ENCODE peak calls at places on chromosomes 7 and 10, in six cellular contexts. C, L, G, I, B and H are unnamed samples. For H3K4me1, the result is how much of the 10 kb centered on the place peaks cover.

GRCh38 chr7:120089968-120090367 is 183.0 kb upstream of the KCND2 start:
- DNase-seq in C (no peak), L (no peak), G (no peak), I (no peak), B (no peak), H (peak)

GRCh38 chr7:133539016-133539415 is 286.1 kb downstream of the EXOC4 start:
- DNase-seq in C (no peak), L (no peak), G (no peak), I (no peak), B (no peak), H (no peak)

GRCh38 chr7:76074972-76075370 is 27.1 kb downstream of the MDH2 start:
- DNase-seq in C (no peak), L (no peak), G (no peak), I (no peak), B (no peak), H (no peak)

GRCh38 chr7:132542895-132543294 is 33.4 kb downstream of the PLXNA4 start:
- DNase-seq in C (no peak), L (no peak), G (no peak), I (no peak), B (no peak), H (no peak)

GRCh38 chr10:46091080-46091833 is 45.2 kb upstream of the MSMB start:
- DNase-seq in C (no peak), L (peak), G (no peak), I (no peak), B (no peak), H (no peak)

GRCh38 chr7:43528581-43529354 is 54.1 kb upstream of the STK17A start:
- DNase-seq in C (no peak), L (no peak), G (no peak), I (no peak), B (no peak), H (no peak)

GRCh38 chr10:8061274-8062211 is 7.1 kb downstream of the GATA3 start:
- DNase-seq in C (no peak), L (peak), G (no peak), I (no peak), B (no peak), H (no peak)

GRCh38 chr10:31622993-31623392 is 304.0 kb downstream of the ZEB1 start:
- DNase-seq in C (no peak), L (no peak), G (peak), I (no peak), B (no peak), H (no peak)

GRCh38 chr10:30973737-30974136 is 57.9 kb downstream of the ZNF438 start:
- DNase-seq in C (no peak), L (no peak), G (no peak), I (no peak), B (no peak), H (no peak)

GRCh38 chr10:82041018-82041417 is 166.0 kb downstream of the NRG3 start:
- DNase-seq in C (no peak), L (no peak), G (no peak), I (no peak), B (no peak), H (no peak)

GRCh38 chr7:106599343-106599698 is 61.6 kb downstream of the CCDC71L start:
- DNase-seq in C (no peak), L (no peak), G (no peak), I (peak), B (peak), H (no peak)

GRCh38 chr10:46551701-46552525 is 4.5 kb downstream of the GPRIN2 start:
- DNase-seq in C (peak), L (no peak), G (peak), I (peak), B (peak), H (peak)

GRCh38 chr7:30929686-30930085 is 18.0 kb downstream of the AQP1 start:
- DNase-seq in C (no peak), L (no peak), G (no peak), I (peak), B (no peak), H (no peak)

GRCh38 chr10:129809431-129809830 is 154.6 kb downstream of the EBF3 start:
- DNase-seq in C (no peak), L (no peak), G (no peak), I (no peak), B (no peak), H (no peak)

GRCh38 chr7:100897111-100897608 is 1.5 kb upstream of the ACHE start:
- DNase-seq in C (no peak), L (peak), G (no peak), I (peak), B (peak), H (peak)

GRCh38 chr7:22555476-22555875 is 55.5 kb upstream of the STEAP1B start:
- DNase-seq in C (no peak), L (no peak), G (no peak), I (no peak), B (no peak), H (no peak)

GRCh38 chr7:116730097-116731018 is 58.4 kb downstream of the MET start:
- DNase-seq in C (no peak), L (no peak), G (no peak), I (no peak), B (no peak), H (no peak)

GRCh38 chr7:108086962-108087361 is 43.2 kb downstream of the LAMB4 start:
- DNase-seq in C (no peak), L (no peak), G (no peak), I (no peak), B (no peak), H (no peak)

GRCh38 chr7:126185959-126186580 is 1066.7 kb downstream of the GRM8 start:
- DNase-seq in C (no peak), L (no peak), G (no peak), I (no peak), B (no peak), H (peak)

GRCh38 chr7:17697128-17697881 is 243.0 kb downstream of the SNX13 start:
- DNase-seq in C (no peak), L (no peak), G (no peak), I (no peak), B (no peak), H (no peak)

GRCh38 chr7:101947899-101948298 is 130.5 kb downstream of the CUX1 start:
- DNase-seq in C (no peak), L (no peak), G (no peak), I (no peak), B (peak), H (peak)

GRCh38 chr7:135976312-135977019 is 693 bp downstream of the MTPN start:
- DNase-seq in C (no peak), L (peak), G (no peak), I (peak), B (peak), H (peak)

GRCh38 chr7:27133409-27134157 is 3.0 kb upstream of the HOXA4 start:
- DNase-seq in C (no peak), L (no peak), G (no peak), I (peak), B (peak), H (no peak)

GRCh38 chr10:35005868-35006267 is 84.3 kb downstream of the CUL2 start:
- DNase-seq in C (no peak), L (no peak), G (no peak), I (no peak), B (no peak), H (no peak)

GRCh38 chr7:93889261-93889660 is 1.3 kb downstream of the TFPI2 start:
- DNase-seq in C (no peak), L (no peak), G (no peak), I (no peak), B (no peak), H (no peak)

GRCh38 chr7:118609207-118609606 is 384.7 kb downstream of the ANKRD7 start:
- DNase-seq in C (no peak), L (no peak), G (no peak), I (no peak), B (no peak), H (no peak)

GRCh38 chr10:124646483-124647352 is 97.5 kb downstream of the FAM53B start:
- DNase-seq in C (peak), L (no peak), G (peak), I (peak), B (peak), H (peak)

GRCh38 chr7:114405427-114405826 is 9.2 kb upstream of the FOXP2 start:
- DNase-seq in C (no peak), L (no peak), G (no peak), I (no peak), B (no peak), H (no peak)

GRCh38 chr10:58335306-58336005 is 650 bp downstream of the UBE2D1 start:
- DNase-seq in C (peak), L (peak), G (peak), I (peak), B (peak), H (peak)

GRCh38 chr7:81624021-81624630 is 145.7 kb downstream of the HGF start:
- DNase-seq in C (no peak), L (no peak), G (no peak), I (no peak), B (no peak), H (no peak)

GRCh38 chr7:151274376-151274760 is 25.9 kb upstream of the SMARCD3 start:
- DNase-seq in C (no peak), L (no peak), G (no peak), I (no peak), B (no peak), H (no peak)

GRCh38 chr10:117556356-117556755 is 13.8 kb downstream of the EMX2 start:
- DNase-seq in C (no peak), L (no peak), G (no peak), I (no peak), B (no peak), H (no peak)

GRCh38 chr10:33376976-33377657 is 42.6 kb upstream of the NRP1 start:
- DNase-seq in C (no peak), L (peak), G (no peak), I (no peak), B (no peak), H (no peak)

GRCh38 chr7:72176875-72177274 is 235.3 kb downstream of the CALN1 start:
- DNase-seq in C (no peak), L (no peak), G (no peak), I (no peak), B (no peak), H (no peak)

DNA sequence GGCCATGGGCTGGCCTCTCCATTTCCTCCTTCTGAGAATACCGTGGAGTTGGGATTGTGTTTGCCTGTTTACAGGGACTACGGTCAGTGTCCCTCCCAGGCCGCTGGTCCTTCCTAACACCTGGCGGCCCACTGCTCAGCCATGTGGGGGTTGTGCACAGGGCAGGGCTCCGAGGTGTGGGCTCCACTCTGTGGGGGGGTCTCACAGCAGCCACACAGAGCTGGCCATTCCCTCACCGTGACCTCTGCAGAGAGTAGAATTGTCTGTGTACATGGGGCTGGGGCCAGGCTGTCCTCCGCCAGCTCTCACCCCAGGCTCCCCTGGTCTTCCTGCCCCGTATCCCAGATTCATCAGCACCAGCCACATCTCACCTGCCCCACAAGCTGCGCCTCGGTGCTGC is 60.1 kb downstream of the PTPRN2 start:
- DNase-seq in C (no peak), L (no peak), G (no peak), I (no peak), B (no peak), H (no peak)
- H3K4me3 ChIP-seq in C (no peak), L (no peak), G (no peak), I (no peak), B (no peak), H (no peak)

DNA sequence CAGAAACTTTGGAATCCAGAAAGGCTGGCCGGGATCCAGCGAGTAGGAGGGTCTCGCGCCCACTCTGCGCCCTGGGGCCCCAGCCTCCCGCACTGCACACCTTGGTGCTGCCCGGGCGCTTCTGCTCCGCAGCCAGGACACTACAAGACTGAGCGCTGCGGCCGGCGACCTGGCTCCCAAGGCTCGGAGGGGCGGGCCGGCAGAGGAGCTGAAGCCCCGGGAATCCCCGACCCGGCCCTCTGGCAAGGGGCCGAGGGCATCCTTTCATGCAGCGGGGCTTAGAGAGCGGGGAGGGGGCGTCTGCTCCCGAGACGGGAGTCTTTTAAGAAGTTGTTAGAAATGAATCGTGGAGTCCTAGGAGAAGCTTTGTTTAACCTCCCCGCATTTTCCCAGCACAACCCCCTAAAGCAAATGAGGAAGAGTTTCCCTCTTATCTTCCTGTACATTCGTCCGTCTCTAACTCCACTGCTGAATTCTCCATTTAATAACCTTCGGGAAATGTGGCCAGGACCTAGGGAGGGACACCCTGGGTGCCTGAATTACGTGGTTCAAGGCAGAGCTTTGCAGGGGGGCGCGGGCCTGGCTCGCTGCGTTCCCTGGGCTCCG is 1.1 kb downstream of the VWC2 start:
- DNase-seq in C (no peak), L (no peak), G (no peak), I (peak), B (no peak), H (no peak)
- H3K4me1 ChIP-seq in C (under half), L (under half), G (under half), I (under half), B (under half), H (under half)

DNA sequence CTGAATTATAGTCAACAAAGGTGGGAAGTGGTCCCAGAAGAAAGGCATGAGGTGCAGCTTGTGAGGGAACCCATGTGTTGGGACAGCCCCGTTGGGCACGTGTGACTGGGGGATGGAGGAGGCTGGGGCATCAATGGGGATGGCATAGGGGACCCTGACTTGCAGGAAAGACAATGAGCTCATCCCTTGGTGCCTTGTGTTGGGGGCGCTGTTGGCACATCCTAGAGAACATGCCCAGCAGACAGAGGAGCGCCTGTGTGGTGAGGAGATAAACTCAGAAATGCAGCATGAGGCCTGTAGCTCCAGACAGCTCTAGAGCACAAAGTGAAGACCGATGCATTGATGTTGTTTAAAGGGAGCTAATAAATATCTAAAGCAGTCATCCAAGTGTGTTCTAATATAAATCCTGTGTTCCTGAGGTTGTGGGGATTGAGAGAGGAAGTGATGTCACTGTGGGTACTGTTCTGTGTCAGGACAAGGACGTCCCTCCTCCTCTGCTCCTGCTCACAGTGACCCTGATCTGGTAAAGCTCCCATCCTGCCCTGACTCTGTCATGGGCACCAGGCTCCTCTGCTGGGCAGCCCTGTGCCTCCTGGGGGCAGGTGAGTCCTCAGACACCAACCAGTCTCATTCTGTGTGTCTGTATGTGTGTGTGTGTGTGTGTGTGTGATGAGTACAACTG is 126.1 kb upstream of the PRSS58 start:
- DNase-seq in C (no peak), L (peak), G (no peak), I (no peak), B (no peak), H (no peak)
- H3K4me3 ChIP-seq in C (no peak), L (no peak), G (no peak), I (no peak), B (no peak), H (no peak)

DNA sequence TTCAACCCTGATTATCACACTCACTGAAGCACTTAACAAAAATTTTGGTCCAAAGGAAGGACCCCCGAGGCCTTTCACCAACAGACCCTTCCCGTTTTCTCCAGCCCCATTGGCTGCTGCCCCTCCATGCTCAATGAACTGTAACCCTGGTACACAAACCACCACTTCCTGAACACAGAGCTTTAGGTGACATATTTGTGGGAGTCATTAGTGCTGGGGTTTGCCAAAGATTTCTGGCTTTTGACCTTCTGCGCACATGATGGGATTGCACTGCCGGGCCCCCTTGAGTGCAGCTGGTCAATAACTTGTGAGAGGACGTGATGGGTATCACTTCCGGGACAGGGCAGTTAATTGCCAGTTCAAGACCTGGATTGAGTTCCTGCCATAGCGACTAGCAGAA is 9.0 kb upstream of the CAMK1D start:
- DNase-seq in C (no peak), L (no peak), G (no peak), I (no peak), B (no peak), H (no peak)
- H3K4me1 ChIP-seq in C (under half), L (under half), G (under half), I (under half), B (under half), H (under half)

GRCh38 chr7:35261476-35262285 is 7.8 kb upstream of the TBX20 start:
- DNase-seq in C (no peak), L (no peak), G (no peak), I (no peak), B (no peak), H (no peak)
- H3K4me3 ChIP-seq in C (no peak), L (no peak), G (no peak), I (no peak), B (no peak), H (no peak)

GRCh38 chr10:113226404-113226803 is 276.4 kb downstream of the TCF7L2 start:
- DNase-seq in C (no peak), L (peak), G (no peak), I (no peak), B (no peak), H (no peak)
- H3K4me1 ChIP-seq in C (under half), L (under half), G (under half), I (under half), B (under half), H (under half)